ENCODE peak calls at places on chromosome 7, in eight cellular contexts. O is naive B cell; Q is stimulated activated CD8-positive, alpha-beta memory T cell treated with anti-CD3 and anti-CD28 coated beads, Interleukin-4, amount 100 ng/mL, for 24 hours; H is aorta; Z is mucosa of descending colon; L is Kasumi-1; G is psoas muscle; N is T-helper 22 cell. E is an unnamed sample.

GRCh38 chr7:92731327-92732063 is 104.9 kb downstream of the CDK6 start:
- DNase-seq in O (peak; percentile 67), N (no peak), G (no peak), L (no peak), Z (no peak), H (no peak), Q (no peak), E (peak; percentile 37)

GRCh38 chr7:80960228-80960627 is 41.4 kb upstream of the SEMA3C start:
- DNase-seq in Q (no peak), N (no peak), Z (no peak), L (no peak), H (no peak), O (no peak), G (no peak), E (peak; percentile 61)

GRCh38 chr7:132614428-132615076 is 38.3 kb upstream of the PLXNA4 start:
- DNase-seq in G (peak; percentile 59), O (no peak), H (peak; percentile 77), Q (no peak), N (no peak), Z (no peak), L (peak; percentile 85), E (no peak)

GRCh38 chr7:151313857-151314256 is 27.8 kb upstream of the NUB1 start:
- DNase-seq in Q (no peak), Z (no peak), G (peak; percentile 81), H (peak; percentile 92), O (no peak), L (no peak), N (no peak), E (peak; percentile 10)

GRCh38 chr7:1361016-1361755 is 98.1 kb downstream of the MICALL2 start:
- DNase-seq in H (peak; percentile 53), L (no peak), Q (no peak), Z (peak; percentile 15), G (peak; percentile 19), O (no peak), N (no peak), E (no peak)

GRCh38 chr7:75054744-75055527 is 18.7 kb downstream of the RCC1L start:
- DNase-seq in H (peak; percentile 91), Q (no peak), L (no peak), N (no peak), G (peak; percentile 84), O (no peak), Z (no peak), E (peak; percentile 80)

GRCh38 chr7:80481196-80481884 is 30.5 kb downstream of the GNAT3 start:
- DNase-seq in H (no peak), Q (no peak), L (no peak), G (no peak), Z (no peak), O (no peak), N (no peak), E (no peak)

GRCh38 chr7:44257618-44258422 is 57.0 kb downstream of the YKT6 start:
- DNase-seq in Z (peak; percentile 76), Q (peak; percentile 64), O (peak; percentile 39), G (peak; percentile 89), N (peak; percentile 8), L (peak; percentile 93), H (peak; percentile 94), E (peak; percentile 94)

GRCh38 chr7:130292682-130293257 is at the start of gene CPA4:
- DNase-seq in H (peak; percentile 82), O (no peak), L (no peak), Z (no peak), N (no peak), Q (no peak), G (no peak), E (peak; percentile 99)

GRCh38 chr7:151038951-151039849 is 9.1 kb upstream of the ASIC3 start:
- DNase-seq in N (peak; percentile 24), H (peak; percentile 94), Q (peak; percentile 71), O (no peak), L (peak; percentile 82), G (peak; percentile 78), Z (peak; percentile 83), E (peak; percentile 84)

GRCh38 chr7:39336457-39336856 is 229.7 kb upstream of the YAE1 start:
- DNase-seq in O (no peak), L (no peak), N (no peak), Z (no peak), H (no peak), Q (no peak), G (no peak), E (no peak)

GRCh38 chr7:139230484-139230773 is 608 bp upstream of the UBN2 start:
- DNase-seq in L (no peak), Q (no peak), Z (no peak), N (no peak), O (no peak), H (no peak), G (no peak), E (no peak)

GRCh38 chr7:5827755-5828154 is 46.3 kb upstream of the RNF216 start:
- DNase-seq in H (no peak), L (no peak), G (no peak), Z (no peak), N (no peak), Q (no peak), O (peak; percentile 6), E (peak; percentile 3)

GRCh38 chr7:159109092-159110035 is 35.3 kb downstream of the VIPR2 start:
- DNase-seq in Q (no peak), N (no peak), G (peak; percentile 35), L (no peak), Z (no peak), H (peak; percentile 69), O (no peak), E (no peak)

GRCh38 chr7:37342665-37343471 is 105.8 kb downstream of the ELMO1 start:
- DNase-seq in N (peak; percentile 57), O (peak; percentile 76), H (no peak), Z (peak; percentile 61), Q (peak; percentile 31), L (peak; percentile 97), G (peak; percentile 51), E (no peak)

GRCh38 chr7:150340024-150340749 is 1.2 kb downstream of the RARRES2 start:
- DNase-seq in Z (peak; percentile 79), L (no peak), N (no peak), O (no peak), Q (no peak), G (peak; percentile 52), H (no peak), E (peak; percentile 56)

GRCh38 chr7:125926621-125927020 is 997.0 kb upstream of the POT1 start:
- DNase-seq in L (no peak), Z (no peak), H (no peak), Q (no peak), N (no peak), G (no peak), O (no peak), E (no peak)

GRCh38 chr7:8365499-8366110 is 67.8 kb upstream of the NXPH1 start:
- DNase-seq in G (no peak), Q (no peak), O (no peak), Z (no peak), L (peak; percentile 20), H (no peak), N (no peak), E (no peak)

GRCh38 chr7:156768698-156769472 is 124.1 kb downstream of the LMBR1 start:
- DNase-seq in N (no peak), Q (no peak), G (no peak), H (no peak), L (no peak), O (no peak), Z (no peak), E (no peak)

GRCh38 chr7:2203551-2204300 is 29.0 kb downstream of the MAD1L1 start:
- DNase-seq in L (no peak), G (no peak), Z (peak; percentile 25), Q (no peak), O (no peak), N (no peak), H (peak; percentile 57), E (no peak)

GRCh38 chr7:157996359-157997079 is 591.1 kb downstream of the PTPRN2 start:
- DNase-seq in H (peak; percentile 28), N (no peak), Q (no peak), Z (no peak), L (no peak), O (no peak), G (no peak), E (no peak)

GRCh38 chr7:90933984-90934383 is 330.2 kb upstream of the FZD1 start:
- DNase-seq in L (no peak), Z (no peak), Q (no peak), G (peak; percentile 75), O (no peak), N (no peak), H (no peak), E (no peak)

GRCh38 chr7:45893374-45893995 is 5.2 kb downstream of the IGFBP1 start:
- DNase-seq in O (no peak), Q (no peak), L (no peak), N (no peak), H (no peak), G (no peak), Z (no peak), E (no peak)

GRCh38 chr7:22723642-22724041 is 3.4 kb upstream of the IL6 start:
- DNase-seq in Q (no peak), H (no peak), G (peak; percentile 58), N (no peak), Z (no peak), O (no peak), L (no peak), E (peak; percentile 22)

GRCh38 chr7:94325121-94325475 is 69.6 kb upstream of the COL1A2 start:
- DNase-seq in L (no peak), G (no peak), H (no peak), Z (no peak), N (no peak), O (no peak), Q (no peak), E (no peak)

GRCh38 chr7:28955723-28956607 is 2.2 kb downstream of the TRIL start:
- DNase-seq in O (no peak), N (no peak), Q (no peak), Z (peak; percentile 87), G (peak; percentile 90), L (no peak), H (peak; percentile 89), E (no peak)

GRCh38 chr7:35758421-35758820 is 42.4 kb upstream of the SEPTIN7 start:
- DNase-seq in O (no peak), N (no peak), H (no peak), Q (no peak), G (no peak), L (peak; percentile 69), Z (no peak), E (no peak)

GRCh38 chr7:150737265-150738055 is at the start of gene GIMAP5:
- DNase-seq in N (peak; percentile 22), L (peak; percentile 9), Q (no peak), G (peak; percentile 53), Z (peak; percentile 55), O (no peak), H (no peak), E (no peak)

GRCh38 chr7:47571355-47572100 is 10.4 kb downstream of the TNS3 start:
- DNase-seq in H (peak; percentile 91), Z (peak; percentile 82), Q (no peak), L (peak; percentile 89), O (peak; percentile 47), G (peak; percentile 86), N (no peak), E (no peak)

GRCh38 chr7:3065724-3066143 is 22.1 kb upstream of the CARD11 start:
- DNase-seq in Z (no peak), Q (no peak), G (peak; percentile 52), H (no peak), O (peak; percentile 73), L (peak; percentile 27), N (peak; percentile 22), E (peak; percentile 19)

GRCh38 chr7:114720725-114721124 is 201.2 kb upstream of the MDFIC start:
- DNase-seq in O (no peak), G (no peak), Z (no peak), L (no peak), H (no peak), N (no peak), Q (no peak), E (no peak)

GRCh38 chr7:543790-544527 is 24.3 kb upstream of the PDGFA start:
- DNase-seq in Q (no peak), O (no peak), Z (peak; percentile 43), N (no peak), H (peak; percentile 62), G (no peak), L (no peak), E (no peak)

GRCh38 chr7:19177269-19177668 is 32.0 kb upstream of the FERD3L start:
- DNase-seq in Q (no peak), N (no peak), Z (no peak), O (no peak), G (no peak), H (no peak), L (no peak), E (no peak)

GRCh38 chr7:12303507-12303906 is 92.4 kb downstream of the TMEM106B start:
- DNase-seq in H (no peak), Q (no peak), O (no peak), L (no peak), G (no peak), N (no peak), Z (no peak), E (peak; percentile 22)

E was measured in HCEC 1CT.